ENCODE peak calls at places on chromosomes 13 and 19, in eight cellular contexts. One of them, this sample, is unnamed.

GRCh38 chr19:1568320-1569019 is at the start of gene MEX3D:
- DNase-seq in smooth muscle cell of the brain vasculature: no peak
- DNase-seq in psoas muscle: peak
- DNase-seq in ovary: peak
- DNase-seq in effector memory CD4-positive, alpha-beta T cell: peak
- DNase-seq in dorsolateral prefrontal cortex: peak
- DNase-seq in body of pancreas: peak
- DNase-seq in lung: peak
- DNase-seq in this sample: peak

GRCh38 chr19:43799502-43800142 is 2.6 kb downstream of the LYPD5 start:
- DNase-seq in effector memory CD4-positive, alpha-beta T cell: no peak
- DNase-seq in ovary: no peak
- DNase-seq in lung: no peak
- DNase-seq in body of pancreas: no peak
- DNase-seq in dorsolateral prefrontal cortex: no peak
- DNase-seq in psoas muscle: no peak
- DNase-seq in smooth muscle cell of the brain vasculature: no peak
- DNase-seq in this sample: no peak

GRCh38 chr19:55586976-55587668 is 6.5 kb upstream of the ZNF579 start:
- DNase-seq in psoas muscle: peak
- DNase-seq in lung: peak
- DNase-seq in dorsolateral prefrontal cortex: peak
- DNase-seq in body of pancreas: peak
- DNase-seq in ovary: peak
- DNase-seq in effector memory CD4-positive, alpha-beta T cell: peak
- DNase-seq in smooth muscle cell of the brain vasculature: peak
- DNase-seq in this sample: peak

GRCh38 chr19:38830039-38830733 is 1.4 kb downstream of the ECH1 start:
- DNase-seq in smooth muscle cell of the brain vasculature: no peak
- DNase-seq in psoas muscle: no peak
- DNase-seq in lung: no peak
- DNase-seq in body of pancreas: no peak
- DNase-seq in dorsolateral prefrontal cortex: no peak
- DNase-seq in ovary: no peak
- DNase-seq in effector memory CD4-positive, alpha-beta T cell: no peak
- DNase-seq in this sample: no peak

GRCh38 chr19:7191946-7192691 is 102.1 kb downstream of the INSR start:
- DNase-seq in psoas muscle: no peak
- DNase-seq in ovary: no peak
- DNase-seq in dorsolateral prefrontal cortex: no peak
- DNase-seq in body of pancreas: no peak
- DNase-seq in smooth muscle cell of the brain vasculature: no peak
- DNase-seq in lung: no peak
- DNase-seq in effector memory CD4-positive, alpha-beta T cell: peak
- DNase-seq in this sample: no peak

GRCh38 chr13:74796126-74796643 is 662.0 kb upstream of the KLF12 start:
- DNase-seq in effector memory CD4-positive, alpha-beta T cell: no peak
- DNase-seq in psoas muscle: no peak
- DNase-seq in smooth muscle cell of the brain vasculature: no peak
- DNase-seq in lung: no peak
- DNase-seq in ovary: no peak
- DNase-seq in dorsolateral prefrontal cortex: no peak
- DNase-seq in body of pancreas: no peak
- DNase-seq in this sample: no peak

GRCh38 chr19:12745166-12745897 is 6.3 kb upstream of the BEST2 start:
- DNase-seq in effector memory CD4-positive, alpha-beta T cell: no peak
- DNase-seq in ovary: no peak
- DNase-seq in dorsolateral prefrontal cortex: no peak
- DNase-seq in psoas muscle: no peak
- DNase-seq in lung: no peak
- DNase-seq in body of pancreas: no peak
- DNase-seq in smooth muscle cell of the brain vasculature: peak
- DNase-seq in this sample: no peak

GRCh38 chr19:52398091-52398461 is 427 bp downstream of the ZNF528 start:
- DNase-seq in dorsolateral prefrontal cortex: no peak
- DNase-seq in lung: no peak
- DNase-seq in effector memory CD4-positive, alpha-beta T cell: no peak
- DNase-seq in psoas muscle: peak
- DNase-seq in smooth muscle cell of the brain vasculature: no peak
- DNase-seq in body of pancreas: no peak
- DNase-seq in ovary: peak
- DNase-seq in this sample: peak

GRCh38 chr13:60620611-60621395 is 223.8 kb downstream of the TDRD3 start:
- DNase-seq in dorsolateral prefrontal cortex: no peak
- DNase-seq in ovary: no peak
- DNase-seq in psoas muscle: no peak
- DNase-seq in lung: no peak
- DNase-seq in effector memory CD4-positive, alpha-beta T cell: no peak
- DNase-seq in smooth muscle cell of the brain vasculature: no peak
- DNase-seq in body of pancreas: no peak
- DNase-seq in this sample: no peak

GRCh38 chr19:30070970-30071632 is 129.1 kb downstream of the URI1 start:
- DNase-seq in smooth muscle cell of the brain vasculature: no peak
- DNase-seq in body of pancreas: no peak
- DNase-seq in effector memory CD4-positive, alpha-beta T cell: no peak
- DNase-seq in dorsolateral prefrontal cortex: peak
- DNase-seq in ovary: no peak
- DNase-seq in lung: no peak
- DNase-seq in psoas muscle: no peak
- DNase-seq in this sample: no peak

GRCh38 chr19:13300421-13301030 is 150.3 kb downstream of the IER2 start:
- DNase-seq in psoas muscle: no peak
- DNase-seq in smooth muscle cell of the brain vasculature: no peak
- DNase-seq in effector memory CD4-positive, alpha-beta T cell: no peak
- DNase-seq in body of pancreas: no peak
- DNase-seq in ovary: no peak
- DNase-seq in lung: no peak
- DNase-seq in dorsolateral prefrontal cortex: no peak
- DNase-seq in this sample: no peak

GRCh38 chr13:114143806-114144605 is 11.6 kb upstream of the RASA3 start:
- DNase-seq in lung: no peak
- DNase-seq in psoas muscle: no peak
- DNase-seq in ovary: no peak
- DNase-seq in dorsolateral prefrontal cortex: no peak
- DNase-seq in body of pancreas: peak
- DNase-seq in effector memory CD4-positive, alpha-beta T cell: no peak
- DNase-seq in smooth muscle cell of the brain vasculature: no peak
- DNase-seq in this sample: no peak